ENCODE peak calls at places on chromosomes 7 and 10, in nine cellular contexts. H is transverse colon; E is GM23338; A is heart left ventricle; C is CD4-positive, CD25-positive, alpha-beta regulatory T cell; R is tibial artery; T is esophagus squamous epithelium; J is SJCRH30; V is CD8-positive, alpha-beta memory T cell. S is an unnamed sample. For H3K4me1, the result is how much of the 10 kb centered on the place peaks cover.

GRCh38 chr7:146096994-146097393 is 19.6 kb upstream of the CNTNAP2 start:
- DNase-seq in H (no peak), E (peak), A (no peak), C (no peak), R (no peak), T (no peak), J (no peak), V (no peak), S (no peak)

GRCh38 chr7:80428161-80429054 is 83.5 kb downstream of the GNAT3 start:
- DNase-seq in H (no peak), E (peak), A (no peak), C (no peak), R (no peak), T (no peak), J (peak), V (no peak), S (peak)

GRCh38 chr7:139034855-139035587 is 821 bp downstream of the ZC3HAV1L start:
- DNase-seq in H (peak), E (peak), A (peak), C (peak), R (no peak), T (no peak), J (peak), V (no peak), S (peak)

GRCh38 chr10:86580549-86580886 is 58.9 kb upstream of the WAPL start:
- DNase-seq in H (no peak), E (no peak), A (no peak), C (no peak), R (no peak), T (no peak), J (no peak), V (no peak), S (no peak)

GRCh38 chr7:28181921-28182517 is 1.4 kb upstream of the JAZF1 start:
- DNase-seq in H (no peak), E (no peak), A (peak), C (no peak), R (no peak), T (no peak), J (no peak), V (no peak), S (no peak)

GRCh38 chr10:79399242-79399831 is 46.1 kb downstream of the ZCCHC24 start:
- DNase-seq in H (peak), E (peak), A (peak), C (no peak), R (peak), T (no peak), J (peak), V (no peak), S (peak)

GRCh38 chr7:27777662-27778061 is 37.7 kb downstream of the TAX1BP1 start:
- DNase-seq in H (no peak), E (no peak), A (no peak), C (no peak), R (no peak), T (no peak), J (no peak), V (no peak), S (no peak)

GRCh38 chr10:31630866-31631567 is 297.6 kb downstream of the ARHGAP12 start:
- DNase-seq in H (no peak), E (no peak), A (no peak), C (no peak), R (no peak), T (no peak), J (no peak), V (no peak), S (no peak)

GRCh38 chr7:137885623-137886022 is 38.8 kb upstream of the DGKI start:
- DNase-seq in H (no peak), E (peak), A (no peak), C (no peak), R (no peak), T (no peak), J (no peak), V (no peak), S (no peak)
- H3K4me1 ChIP-seq in H (under half), E (under half), A (under half), C (under half), R (under half), T (under half), J (under half), V (under half), S (under half)

GRCh38 chr10:5546891-5547683 is 22.3 kb downstream of the CALML3 start:
- DNase-seq in H (peak), E (no peak), A (no peak), C (no peak), R (peak), T (no peak), J (no peak), V (no peak), S (peak)
- H3K27ac ChIP-seq in H (peak), E (no peak), A (peak), C (no peak), R (peak), T (peak), J (peak), V (no peak), S (peak)

DNA sequence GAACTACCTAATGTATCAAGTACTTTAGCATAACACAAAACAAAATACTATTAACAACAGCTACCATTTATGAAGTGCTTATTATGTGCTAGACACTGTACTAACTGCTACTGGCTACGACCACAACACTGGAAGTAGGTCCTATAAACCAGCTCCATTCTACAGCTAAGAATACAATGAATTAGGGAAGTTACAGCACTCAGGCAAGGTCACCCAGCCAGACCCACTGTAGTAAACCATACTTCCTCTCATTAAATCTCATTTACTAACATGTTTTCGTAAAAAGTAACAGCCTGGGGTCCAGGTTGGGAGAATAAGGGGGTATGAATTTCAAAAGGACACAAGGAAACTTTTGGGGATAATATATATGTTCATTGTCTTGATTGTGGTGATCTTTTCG is 25.4 kb downstream of the NAPEPLD start:
- DNase-seq in H (no peak), E (no peak), A (no peak), C (no peak), R (no peak), T (no peak), J (no peak), V (no peak), S (no peak)
- H3K4me1 ChIP-seq in H (half or more), E (under half), A (under half), C (under half), R (under half), T (under half), J (under half), V (under half), S (under half)

GRCh38 chr10:3777876-3778707 is 6.9 kb downstream of the KLF6 start:
- DNase-seq in H (no peak), E (no peak), A (no peak), C (no peak), R (no peak), T (no peak), J (no peak), V (no peak), S (no peak)

GRCh38 chr10:3780056-3780765 is 4.8 kb downstream of the KLF6 start:
- DNase-seq in H (no peak), E (no peak), A (peak), C (no peak), R (no peak), T (no peak), J (peak), V (no peak), S (peak)

GRCh38 chr10:3779146-3779707 is 5.8 kb downstream of the KLF6 start:
- DNase-seq in H (peak), E (no peak), A (no peak), C (no peak), R (no peak), T (no peak), J (no peak), V (no peak), S (peak)

GRCh38 chr10:3776796-3777571 is 8.0 kb downstream of the KLF6 start:
- DNase-seq in H (peak), E (no peak), A (peak), C (peak), R (no peak), T (no peak), J (peak), V (peak), S (peak)

GRCh38 chr10:3778708-3779108 is 6.3 kb downstream of the KLF6 start:
- DNase-seq in H (no peak), E (no peak), A (no peak), C (no peak), R (no peak), T (no peak), J (no peak), V (no peak), S (peak)
- H3K27ac ChIP-seq in H (peak), E (no peak), A (peak), C (peak), R (peak), T (peak), J (no peak), V (no peak), S (peak)

GRCh38 chr10:72226418-72227027 is 10.4 kb upstream of the ASCC1 start:
- DNase-seq in H (no peak), E (no peak), A (no peak), C (no peak), R (peak), T (no peak), J (no peak), V (no peak), S (no peak)

GRCh38 chr10:72228318-72228751 is 12.3 kb upstream of the ASCC1 start:
- DNase-seq in H (no peak), E (no peak), A (no peak), C (no peak), R (peak), T (no peak), J (no peak), V (no peak), S (no peak)

GRCh38 chr10:72227826-72228225 is 11.8 kb upstream of the ASCC1 start:
- DNase-seq in H (no peak), E (no peak), A (no peak), C (no peak), R (peak), T (no peak), J (no peak), V (no peak), S (no peak)

GRCh38 chr10:72234560-72235095 is 18.6 kb upstream of the ASCC1 start:
- DNase-seq in H (no peak), E (no peak), A (no peak), C (no peak), R (no peak), T (no peak), J (no peak), V (no peak), S (no peak)

GRCh38 chr10:72229261-72230251 is 13.5 kb upstream of the ASCC1 start:
- DNase-seq in H (no peak), E (no peak), A (no peak), C (no peak), R (peak), T (no peak), J (no peak), V (no peak), S (no peak)
- H3K4me1 ChIP-seq in H (under half), E (under half), A (under half), C (under half), R (under half), T (under half), J (under half), V (under half), S (under half)